ENCODE peak calls at places on chromosomes 7 and 10, in four cellular contexts. L is K562, Z is GM12878, Y is HepG2. W is an unnamed sample.

GRCh38 chr7:136803028-136803427 is 65.4 kb upstream of the CHRM2 start:
- DNase-seq in L (no peak), Z (no peak), Y (no peak), W (peak)

GRCh38 chr10:131946321-131946751 is 35.4 kb downstream of the BNIP3 start:
- DNase-seq in L (no peak), Z (no peak), Y (no peak), W (no peak)

GRCh38 chr10:80599424-80599847 is 61.7 kb downstream of the SH2D4B start:
- DNase-seq in L (peak), Z (peak), Y (peak), W (peak)

GRCh38 chr10:14653271-14654161 is 121.2 kb downstream of the FAM107B start:
- DNase-seq in L (no peak), Z (no peak), Y (no peak), W (peak)

GRCh38 chr10:54869022-54869421 is 68.0 kb upstream of the PCDH15 start:
- DNase-seq in L (no peak), Z (no peak), Y (no peak), W (no peak)

GRCh38 chr10:81820418-81820817 is 54.6 kb upstream of the NRG3 start:
- DNase-seq in L (no peak), Z (no peak), Y (no peak), W (peak)

GRCh38 chr10:59362991-59363390 is 642 bp upstream of the FAM13C start:
- DNase-seq in L (no peak), Z (no peak), Y (no peak), W (peak)

GRCh38 chr10:96638696-96639095 is 51.9 kb upstream of the TM9SF3 start:
- DNase-seq in L (no peak), Z (no peak), Y (no peak), W (no peak)

GRCh38 chr10:8913720-8914119 is 859.2 kb downstream of the GATA3 start:
- DNase-seq in L (no peak), Z (no peak), Y (no peak), W (peak)

GRCh38 chr10:98373691-98374090 is 41.3 kb downstream of the PYROXD2 start:
- DNase-seq in L (no peak), Z (no peak), Y (no peak), W (no peak)

GRCh38 chr10:121662945-121663917 is 65.0 kb upstream of the FGFR2 start:
- DNase-seq in L (peak), Z (no peak), Y (no peak), W (no peak)

GRCh38 chr7:7596156-7596555 is 29.5 kb downstream of the MIOS start:
- DNase-seq in L (no peak), Z (no peak), Y (no peak), W (no peak)

GRCh38 chr7:82362129-82362528 is 81.4 kb downstream of the CACNA2D1 start:
- DNase-seq in L (no peak), Z (no peak), Y (no peak), W (no peak)

GRCh38 chr10:74825033-74825370 is 1.4 kb upstream of the KAT6B start:
- DNase-seq in L (no peak), Z (no peak), Y (no peak), W (peak)

GRCh38 chr10:62594093-62594520 is 210.4 kb upstream of the ADO start:
- DNase-seq in L (peak), Z (peak), Y (peak), W (peak)

GRCh38 chr10:23343591-23344225 is 889 bp downstream of the C10orf67 start:
- DNase-seq in L (no peak), Z (no peak), Y (no peak), W (no peak)

GRCh38 chr10:14880201-14880600 is 1.5 kb downstream of the SUV39H2 start:
- DNase-seq in L (peak), Z (no peak), Y (no peak), W (peak)

GRCh38 chr7:30789334-30789711 is 18.1 kb downstream of the MINDY4 start:
- DNase-seq in L (no peak), Z (no peak), Y (no peak), W (no peak)

GRCh38 chr7:158011941-158012340 is 575.7 kb downstream of the PTPRN2 start:
- DNase-seq in L (no peak), Z (no peak), Y (no peak), W (no peak)

GRCh38 chr10:97825020-97825739 is 24.5 kb upstream of the GOLGA7B start:
- DNase-seq in L (no peak), Z (no peak), Y (no peak), W (no peak)

GRCh38 chr10:19816420-19817250 is at the start of gene PLXDC2:
- DNase-seq in L (no peak), Z (no peak), Y (no peak), W (peak)

GRCh38 chr10:34813626-34814227 is 1.4 kb downstream of the PARD3 start:
- DNase-seq in L (no peak), Z (no peak), Y (peak), W (peak)

GRCh38 chr10:46310851-46311250 is 24.1 kb downstream of the ANTXRL start:
- DNase-seq in L (no peak), Z (no peak), Y (no peak), W (no peak)

GRCh38 chr7:81470084-81470723 is 299.6 kb downstream of the HGF start:
- DNase-seq in L (peak), Z (no peak), Y (peak), W (peak)

GRCh38 chr10:97280783-97281182 is 11.7 kb downstream of the ARHGAP19 start:
- DNase-seq in L (no peak), Z (no peak), Y (no peak), W (no peak)

GRCh38 chr10:28897617-28898464 is 220.5 kb downstream of the BAMBI start:
- DNase-seq in L (no peak), Z (no peak), Y (no peak), W (no peak)

GRCh38 chr10:93224005-93224779 is 150.5 kb downstream of the CYP26A1 start:
- DNase-seq in L (no peak), Z (peak), Y (no peak), W (no peak)

DNA sequence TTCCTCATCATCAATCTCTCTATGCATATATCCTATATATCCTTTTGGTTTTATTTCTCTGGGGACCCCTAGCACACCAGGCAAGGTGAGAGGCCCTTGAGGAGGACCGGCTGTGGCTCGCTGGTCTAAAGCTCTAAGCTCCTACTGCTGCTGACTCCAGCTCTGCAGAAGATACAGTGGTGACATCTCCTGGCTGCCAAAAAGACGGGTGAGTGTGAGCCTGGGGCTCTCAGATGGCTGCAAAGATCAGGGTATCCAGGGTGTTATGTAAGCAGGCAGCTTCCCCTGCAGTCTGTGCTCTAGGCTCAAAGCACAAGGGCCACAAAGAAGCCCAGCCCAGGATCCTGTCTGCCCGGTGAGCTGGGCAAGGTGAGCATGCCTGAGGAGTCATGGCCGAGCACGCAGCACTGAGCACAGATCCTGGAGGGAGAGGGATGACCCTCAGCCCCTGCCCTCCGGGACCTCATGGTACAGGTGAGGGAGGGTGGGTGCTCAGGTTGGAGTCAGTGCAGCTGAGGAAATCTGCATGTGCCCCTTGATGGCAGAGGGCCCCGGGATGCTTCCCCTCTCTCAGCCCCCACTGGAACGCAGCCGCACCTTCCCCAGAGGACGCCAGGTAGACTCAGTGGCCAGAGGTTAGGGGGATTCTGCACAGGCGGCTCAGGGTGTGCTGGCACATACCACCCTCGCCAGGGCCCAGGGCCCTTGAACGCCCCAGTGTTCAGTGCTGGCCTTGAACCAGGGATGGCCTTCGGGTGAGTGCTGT is 95.4 kb upstream of the INSIG1 start:
- DNase-seq in L (no peak), Z (no peak), Y (no peak), W (no peak)
- TF ChIP-seq JUND in L (no peak), Z (no peak), Y (no peak), W (no peak)

GRCh38 chr10:43203491-43204393 is 63.1 kb downstream of the RASGEF1A start:
- DNase-seq in L (peak), Z (no peak), Y (no peak), W (peak)
- TF ChIP-seq JUND in L (no peak), Z (no peak), Y (no peak), W (no peak)

GRCh38 chr7:64558781-64559180 is 4.1 kb downstream of the ZNF680 start:
- DNase-seq in L (no peak), Z (no peak), Y (no peak), W (no peak)

GRCh38 chr7:64559206-64559605 is 3.7 kb downstream of the ZNF680 start:
- DNase-seq in L (peak), Z (no peak), Y (no peak), W (no peak)

GRCh38 chr7:64558323-64558705 is 4.6 kb downstream of the ZNF680 start:
- DNase-seq in L (no peak), Z (no peak), Y (no peak), W (no peak)

GRCh38 chr7:64562621-64563275 is at the start of gene ZNF680:
- DNase-seq in L (peak), Z (peak), Y (peak), W (peak)

GRCh38 chr7:64562246-64562620 is 638 bp downstream of the ZNF680 start:
- DNase-seq in L (no peak), Z (no peak), Y (no peak), W (no peak)
- TF ChIP-seq JUND in L (no peak), Z (no peak), Y (no peak), W (no peak)

DNA sequence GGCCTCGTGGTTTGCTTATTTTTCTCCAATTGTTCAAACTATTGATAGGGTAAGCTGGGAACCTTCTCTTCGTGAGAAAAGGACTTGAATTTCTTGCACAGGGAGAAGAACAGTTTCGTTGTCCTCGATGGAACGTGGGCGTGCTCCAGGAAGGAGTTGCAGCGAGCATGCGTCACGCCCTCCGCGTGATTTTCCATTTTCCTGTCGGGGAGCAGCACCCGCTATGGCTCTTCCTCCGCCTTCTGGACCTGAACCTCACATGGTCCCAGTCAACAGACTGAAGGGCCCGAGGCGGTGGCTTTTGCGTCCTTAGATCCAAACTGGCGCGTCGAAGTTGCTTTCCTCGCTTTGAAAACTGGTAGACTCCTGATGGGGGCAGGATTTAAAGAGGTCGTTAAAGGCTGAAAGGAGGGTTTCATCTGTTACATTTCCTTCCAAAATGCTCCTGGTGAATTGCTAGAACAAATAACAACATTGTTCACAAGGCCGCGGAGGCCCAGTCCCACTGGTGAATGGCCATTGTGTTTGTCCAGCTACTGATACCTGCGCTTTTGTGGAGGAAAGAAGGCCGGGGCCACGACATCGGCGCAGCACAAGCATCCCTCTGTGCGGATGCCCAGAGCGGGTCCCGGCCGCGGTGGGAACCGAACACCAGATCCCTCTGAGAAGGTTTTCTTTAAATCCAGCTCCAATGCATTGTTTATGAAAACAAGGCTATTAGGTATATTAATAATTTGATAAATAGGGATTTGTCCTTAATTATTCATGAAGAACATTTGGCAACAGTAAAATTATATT is 75.9 kb downstream of the EBF3 start:
- DNase-seq in L (no peak), Z (no peak), Y (no peak), W (no peak)
- TF ChIP-seq JUND in L (no peak), Z (no peak), Y (no peak), W (no peak)

DNA sequence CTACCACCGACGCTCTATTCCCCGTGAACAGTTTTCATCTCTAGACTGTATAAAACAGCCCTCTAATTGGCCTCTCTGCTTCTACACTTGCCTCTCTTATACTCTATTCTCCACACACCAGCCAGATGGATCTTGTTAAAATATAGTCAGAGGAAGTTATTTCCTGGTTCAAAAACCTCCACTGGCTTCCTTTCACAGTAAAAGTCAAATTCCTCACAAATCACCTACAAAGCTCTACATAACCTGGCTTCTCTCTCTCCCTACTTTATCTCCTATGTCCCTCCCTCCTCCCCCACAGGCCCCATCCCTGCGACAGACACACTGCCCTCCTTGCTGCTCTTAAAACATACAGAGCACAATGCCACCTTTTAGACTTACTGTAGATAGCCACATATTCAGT is 60.1 kb downstream of the TPK1 start:
- DNase-seq in L (no peak), Z (no peak), Y (no peak), W (no peak)
- TF ChIP-seq JUND in L (no peak), Z (no peak), Y (no peak), W (no peak)

DNA sequence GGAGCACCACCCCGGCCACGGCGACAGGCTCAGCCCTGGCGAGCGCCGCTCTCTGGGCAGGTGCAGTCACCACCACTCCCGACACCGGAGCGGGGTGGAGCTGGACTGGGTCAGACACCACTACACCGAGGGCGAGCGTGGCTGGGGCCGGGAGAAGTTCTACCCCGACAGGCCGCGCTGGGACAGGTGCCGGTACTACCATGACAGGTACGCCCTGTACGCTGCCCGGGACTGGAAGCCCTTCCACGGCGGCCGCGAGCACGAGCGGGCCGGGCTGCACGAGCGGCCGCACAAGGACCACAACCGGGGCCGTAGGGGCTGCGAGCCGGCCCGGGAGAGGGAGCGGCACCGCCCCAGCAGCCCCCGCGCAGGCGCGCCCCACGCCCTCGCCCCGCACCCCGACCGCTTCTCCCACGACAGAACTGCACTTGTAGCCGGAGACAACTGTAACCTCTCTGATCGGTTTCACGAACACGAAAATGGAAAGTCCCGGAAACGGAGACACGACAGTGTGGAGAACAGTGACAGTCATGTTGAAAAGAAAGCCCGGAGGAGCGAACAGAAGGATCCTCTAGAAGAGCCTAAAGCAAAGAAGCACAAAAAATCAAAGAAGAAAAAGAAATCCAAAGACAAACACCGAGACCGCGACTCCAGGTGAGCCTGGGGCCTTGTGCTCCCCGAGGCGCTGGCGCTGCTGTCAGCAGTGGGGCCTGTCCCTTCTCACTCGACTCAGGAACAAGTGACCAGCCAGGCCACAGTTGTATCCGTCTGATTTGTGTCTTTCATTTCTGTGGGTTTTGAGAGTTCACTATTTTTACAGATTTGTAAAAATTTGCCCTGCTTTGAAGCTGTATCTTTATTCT is 117.7 kb downstream of the CYTH3 start:
- DNase-seq in L (no peak), Z (no peak), Y (no peak), W (no peak)
- TF ChIP-seq JUND in L (no peak), Z (no peak), Y (no peak), W (no peak)

GRCh38 chr10:126685756-126686155 is 15.3 kb upstream of the C10orf90 start:
- DNase-seq in L (no peak), Z (no peak), Y (no peak), W (no peak)

GRCh38 chr10:126684171-126684745 is 13.8 kb upstream of the C10orf90 start:
- DNase-seq in L (no peak), Z (no peak), Y (no peak), W (no peak)

GRCh38 chr10:126686732-126687693 is 16.5 kb upstream of the C10orf90 start:
- DNase-seq in L (no peak), Z (no peak), Y (no peak), W (no peak)

GRCh38 chr10:126683466-126683865 is 13.0 kb upstream of the C10orf90 start:
- DNase-seq in L (no peak), Z (no peak), Y (no peak), W (no peak)

GRCh38 chr10:126686271-126686670 is 15.8 kb upstream of the C10orf90 start:
- DNase-seq in L (no peak), Z (no peak), Y (no peak), W (no peak)
- TF ChIP-seq JUND in L (no peak), Z (no peak), Y (no peak), W (no peak)

GRCh38 chr7:5225616-5226290 is 35.7 kb downstream of the WIPI2 start:
- DNase-seq in L (no peak), Z (no peak), Y (no peak), W (no peak)

GRCh38 chr7:5226921-5227785 is 37.1 kb downstream of the WIPI2 start:
- DNase-seq in L (no peak), Z (no peak), Y (no peak), W (no peak)

GRCh38 chr7:5229451-5230271 is 39.6 kb downstream of the WIPI2 start:
- DNase-seq in L (no peak), Z (no peak), Y (no peak), W (no peak)

GRCh38 chr7:5230272-5231067 is 40.4 kb downstream of the WIPI2 start:
- DNase-seq in L (no peak), Z (no peak), Y (no peak), W (no peak)

GRCh38 chr7:5228066-5228465 is 38.0 kb downstream of the WIPI2 start:
- DNase-seq in L (no peak), Z (no peak), Y (no peak), W (no peak)
- TF ChIP-seq JUND in L (no peak), Z (no peak), Y (no peak), W (no peak)

DNA sequence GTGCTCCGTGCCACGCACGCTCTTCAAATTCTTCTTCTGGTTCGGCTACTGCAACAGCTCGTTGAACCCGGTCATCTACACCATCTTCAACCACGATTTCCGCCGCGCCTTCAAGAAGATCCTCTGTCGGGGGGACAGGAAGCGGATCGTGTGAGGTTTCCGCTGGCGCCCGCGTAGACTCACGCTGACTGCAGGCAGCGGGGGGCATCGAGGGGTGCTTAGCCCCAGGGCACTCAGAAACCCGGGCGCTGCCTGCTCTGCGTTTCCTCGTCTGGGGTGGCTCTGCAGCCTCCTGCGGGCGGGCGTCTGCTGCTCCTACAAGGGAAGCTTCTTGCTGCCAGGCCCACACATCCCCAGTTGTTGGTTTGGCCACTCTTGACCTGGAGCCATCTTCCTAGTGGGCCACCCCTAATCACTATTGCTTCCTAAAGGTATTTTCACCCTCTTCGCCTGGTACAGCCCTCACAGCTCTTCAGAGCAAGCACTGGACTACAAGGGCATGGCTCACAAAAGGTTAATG is 2.5 kb downstream of the ADRA2A start:
- DNase-seq in L (no peak), Z (no peak), Y (no peak), W (no peak)
- TF ChIP-seq JUND in L (no peak), Z (no peak), Y (no peak), W (no peak)

GRCh38 chr7:130142654-130143333 is 62.4 kb downstream of the TMEM209 start:
- DNase-seq in L (no peak), Z (no peak), Y (no peak), W (no peak)

GRCh38 chr7:130139193-130139950 is 65.8 kb downstream of the TMEM209 start:
- DNase-seq in L (no peak), Z (no peak), Y (no peak), W (no peak)

GRCh38 chr7:130140551-130141160 is 64.5 kb downstream of the TMEM209 start:
- DNase-seq in L (no peak), Z (no peak), Y (no peak), W (no peak)

GRCh38 chr7:130141858-130142653 is 63.1 kb downstream of the TMEM209 start:
- DNase-seq in L (no peak), Z (no peak), Y (no peak), W (no peak)

GRCh38 chr7:130141161-130141857 is 63.9 kb downstream of the TMEM209 start:
- DNase-seq in L (peak), Z (no peak), Y (no peak), W (no peak)
- TF ChIP-seq JUND in L (peak), Z (no peak), Y (no peak), W (no peak)